ENCODE peak calls at places on chromosomes 1 and 21, in ten cellular contexts. R is EH, B is GM23338, W is NCI-H2081, C is astrocyte of the hippocampus, T is epithelial cell of prostate, U is Caco-2, G is ovary, L is adipocyte, Y is cerebellar cortex. J is an unnamed sample.

GRCh38 chr1:169892819-169893644 is 664 bp downstream of the SCYL3 start:
- DNase-seq in R (peak), B (no peak), W (peak), C (peak), T (no peak), U (no peak), G (peak), L (peak), Y (peak), J (peak)

GRCh38 chr1:55539652-55540512 is 324.7 kb upstream of the USP24 start:
- DNase-seq in R (no peak), B (no peak), W (no peak), C (no peak), T (no peak), U (no peak), G (no peak), L (no peak), Y (no peak), J (peak)

GRCh38 chr1:168223681-168224515 is 1.9 kb upstream of the SFT2D2 start:
- DNase-seq in R (peak), B (no peak), W (no peak), C (no peak), T (peak), U (no peak), G (no peak), L (no peak), Y (no peak), J (no peak)

GRCh38 chr1:6982443-6982842 is 197.2 kb downstream of the CAMTA1 start:
- DNase-seq in R (no peak), B (no peak), W (no peak), C (no peak), T (no peak), U (no peak), G (no peak), L (no peak), Y (no peak), J (no peak)

GRCh38 chr21:41610042-41610839 is 102.3 kb upstream of the TMPRSS2 start:
- DNase-seq in R (peak), B (peak), W (peak), C (peak), T (no peak), U (peak), G (peak), L (peak), Y (peak), J (peak)

GRCh38 chr1:230863449-230863848 is 4.9 kb downstream of the C1orf198 start:
- DNase-seq in R (no peak), B (peak), W (no peak), C (no peak), T (peak), U (peak), G (no peak), L (no peak), Y (no peak), J (peak)

GRCh38 chr1:79568411-79568810 is 561.9 kb upstream of the ADGRL4 start:
- DNase-seq in R (peak), B (no peak), W (no peak), C (no peak), T (no peak), U (no peak), G (no peak), L (peak), Y (no peak), J (no peak)

GRCh38 chr21:16358784-16359183 is 629.0 kb downstream of the USP25 start:
- DNase-seq in R (no peak), B (no peak), W (no peak), C (no peak), T (no peak), U (no peak), G (no peak), L (no peak), Y (no peak), J (no peak)

GRCh38 chr21:39114871-39115658 is 68.2 kb downstream of the PSMG1 start:
- DNase-seq in R (peak), B (no peak), W (no peak), C (peak), T (no peak), U (no peak), G (no peak), L (peak), Y (no peak), J (no peak)

GRCh38 chr1:6033986-6034749 is 11.5 kb upstream of the KCNAB2 start:
- DNase-seq in R (peak), B (peak), W (no peak), C (peak), T (no peak), U (no peak), G (no peak), L (peak), Y (peak), J (peak)

GRCh38 chr1:19452221-19452663 is 33.1 kb downstream of the CAPZB start:
- DNase-seq in R (peak), B (no peak), W (no peak), C (peak), T (no peak), U (no peak), G (no peak), L (no peak), Y (no peak), J (no peak)

GRCh38 chr1:9424278-9424677 is 115.0 kb upstream of the SLC25A33 start:
- DNase-seq in R (no peak), B (no peak), W (no peak), C (no peak), T (no peak), U (no peak), G (no peak), L (no peak), Y (no peak), J (no peak)

GRCh38 chr1:5731110-5731423 is 261.2 kb downstream of the NPHP4 start:
- DNase-seq in R (no peak), B (no peak), W (no peak), C (no peak), T (no peak), U (peak), G (no peak), L (no peak), Y (no peak), J (no peak)

GRCh38 chr21:23858878-23859277 is 1748.4 kb downstream of the MRPL39 start:
- DNase-seq in R (no peak), B (no peak), W (no peak), C (no peak), T (no peak), U (no peak), G (no peak), L (no peak), Y (no peak), J (no peak)

GRCh38 chr1:210597555-210598134 is 268.9 kb downstream of the HHAT start:
- DNase-seq in R (peak), B (no peak), W (no peak), C (peak), T (peak), U (peak), G (no peak), L (peak), Y (no peak), J (peak)

GRCh38 chr1:235624751-235625192 is 24.8 kb downstream of the GNG4 start:
- DNase-seq in R (peak), B (no peak), W (no peak), C (peak), T (no peak), U (no peak), G (peak), L (peak), Y (no peak), J (no peak)

GRCh38 chr1:220692436-220693228 is 2.5 kb downstream of the C1orf115 start:
- DNase-seq in R (peak), B (no peak), W (no peak), C (no peak), T (no peak), U (no peak), G (no peak), L (no peak), Y (no peak), J (no peak)

J was measured in Ammon's horn.